ENCODE peak calls at places on chromosomes 12 and 14, in four cellular contexts. One of them, this sample, is unnamed.

GRCh38 chr12:89016970-89017778 is 335.1 kb downstream of the DUSP6 start:
- DNase-seq in mammary epithelial cell: peak; percentile 74
- DNase-seq in AG09309: no peak
- DNase-seq in breast epithelium: no peak
- DNase-seq in this sample: peak; percentile 66

GRCh38 chr14:34310724-34311123 is 151.3 kb downstream of the SPTSSA start:
- DNase-seq in mammary epithelial cell: no peak
- DNase-seq in AG09309: no peak
- DNase-seq in breast epithelium: no peak
- DNase-seq in this sample: no peak

GRCh38 chr14:58574623-58575022 is 63.1 kb upstream of the DACT1 start:
- DNase-seq in mammary epithelial cell: no peak
- DNase-seq in AG09309: no peak
- DNase-seq in breast epithelium: no peak
- DNase-seq in this sample: no peak

GRCh38 chr14:88422919-88423318 is 37.5 kb downstream of the SPATA7 start:
- DNase-seq in mammary epithelial cell: peak; percentile 85
- DNase-seq in AG09309: peak; percentile 55
- DNase-seq in breast epithelium: no peak
- DNase-seq in this sample: no peak

GRCh38 chr12:94603434-94604068 is 46.8 kb downstream of the TMCC3 start:
- DNase-seq in mammary epithelial cell: no peak
- DNase-seq in AG09309: no peak
- DNase-seq in breast epithelium: no peak
- DNase-seq in this sample: no peak

GRCh38 chr12:575948-576612 is 87.2 kb downstream of the NINJ2 start:
- DNase-seq in mammary epithelial cell: peak; percentile 64
- DNase-seq in AG09309: no peak
- DNase-seq in breast epithelium: no peak
- DNase-seq in this sample: peak; percentile 89

GRCh38 chr12:72057330-72057911 is 118.8 kb downstream of the TPH2 start:
- DNase-seq in mammary epithelial cell: peak; percentile 78
- DNase-seq in AG09309: no peak
- DNase-seq in breast epithelium: no peak
- DNase-seq in this sample: no peak

GRCh38 chr12:47905313-47905730 is 528 bp upstream of the VDR start:
- DNase-seq in mammary epithelial cell: peak; percentile 82
- DNase-seq in AG09309: no peak
- DNase-seq in breast epithelium: peak; percentile 74
- DNase-seq in this sample: no peak

GRCh38 chr12:103821773-103822172 is 19.3 kb downstream of the NT5DC3 start:
- DNase-seq in mammary epithelial cell: no peak
- DNase-seq in AG09309: no peak
- DNase-seq in breast epithelium: no peak
- DNase-seq in this sample: no peak

GRCh38 chr14:30005114-30005698 is 77.6 kb upstream of the PRKD1 start:
- DNase-seq in mammary epithelial cell: peak; percentile 21
- DNase-seq in AG09309: peak; percentile 52
- DNase-seq in breast epithelium: no peak
- DNase-seq in this sample: no peak

GRCh38 chr12:14099994-14100393 is 118.6 kb upstream of the GRIN2B start:
- DNase-seq in mammary epithelial cell: no peak
- DNase-seq in AG09309: no peak
- DNase-seq in breast epithelium: no peak
- DNase-seq in this sample: no peak

GRCh38 chr12:28578361-28578760 is 388.1 kb downstream of the CCDC91 start:
- DNase-seq in mammary epithelial cell: no peak
- DNase-seq in AG09309: no peak
- DNase-seq in breast epithelium: no peak
- DNase-seq in this sample: no peak

GRCh38 chr14:75458305-75458704 is 30.5 kb downstream of the JDP2 start:
- DNase-seq in mammary epithelial cell: no peak
- DNase-seq in AG09309: no peak
- DNase-seq in breast epithelium: no peak
- DNase-seq in this sample: no peak

GRCh38 chr12:46450279-46450748 is 77.7 kb upstream of the SLC38A2 start:
- DNase-seq in mammary epithelial cell: peak; percentile 32
- DNase-seq in AG09309: no peak
- DNase-seq in breast epithelium: peak; percentile 43
- DNase-seq in this sample: no peak

GRCh38 chr14:74634481-74634880 is 22.4 kb upstream of the LTBP2 start:
- DNase-seq in mammary epithelial cell: no peak
- DNase-seq in AG09309: no peak
- DNase-seq in breast epithelium: no peak
- DNase-seq in this sample: no peak

GRCh38 chr12:80218925-80219714 is 119.8 kb downstream of the OTOGL start:
- DNase-seq in mammary epithelial cell: no peak
- DNase-seq in AG09309: no peak
- DNase-seq in breast epithelium: no peak
- DNase-seq in this sample: no peak

GRCh38 chr12:122309564-122310121 is 43.3 kb upstream of the VPS33A start:
- DNase-seq in mammary epithelial cell: no peak
- DNase-seq in AG09309: no peak
- DNase-seq in breast epithelium: no peak
- DNase-seq in this sample: no peak

GRCh38 chr14:63078606-63079005 is 33.3 kb upstream of the KCNH5 start:
- DNase-seq in mammary epithelial cell: no peak
- DNase-seq in AG09309: no peak
- DNase-seq in breast epithelium: no peak
- DNase-seq in this sample: no peak

GRCh38 chr14:61508526-61508925 is 186.8 kb upstream of the HIF1A start:
- DNase-seq in mammary epithelial cell: no peak
- DNase-seq in AG09309: no peak
- DNase-seq in breast epithelium: no peak
- DNase-seq in this sample: no peak

GRCh38 chr12:75361408-75361807 is 26.9 kb downstream of the GLIPR1L1 start:
- DNase-seq in mammary epithelial cell: no peak
- DNase-seq in AG09309: no peak
- DNase-seq in breast epithelium: no peak
- DNase-seq in this sample: no peak

GRCh38 chr12:78938341-78939084 is 73.9 kb downstream of the SYT1 start:
- DNase-seq in mammary epithelial cell: no peak
- DNase-seq in AG09309: no peak
- DNase-seq in breast epithelium: no peak
- DNase-seq in this sample: no peak

GRCh38 chr14:89540830-89541470 is 123.9 kb upstream of the FOXN3 start:
- DNase-seq in mammary epithelial cell: peak; percentile 2
- DNase-seq in AG09309: peak; percentile 73
- DNase-seq in breast epithelium: no peak
- DNase-seq in this sample: no peak

GRCh38 chr14:75132374-75133086 is 5.7 kb upstream of the NEK9 start:
- DNase-seq in mammary epithelial cell: peak; percentile 71
- DNase-seq in AG09309: peak; percentile 46
- DNase-seq in breast epithelium: peak; percentile 51
- DNase-seq in this sample: no peak

GRCh38 chr12:32395031-32395430 is 4.3 kb upstream of the FGD4 start:
- DNase-seq in mammary epithelial cell: no peak
- DNase-seq in AG09309: no peak
- DNase-seq in breast epithelium: no peak
- DNase-seq in this sample: no peak

GRCh38 chr14:61186793-61187641 is 94.1 kb downstream of the TMEM30B start:
- DNase-seq in mammary epithelial cell: no peak
- DNase-seq in AG09309: no peak
- DNase-seq in breast epithelium: no peak
- DNase-seq in this sample: no peak

GRCh38 chr12:68878846-68879245 is 54.1 kb downstream of the CPM start:
- DNase-seq in mammary epithelial cell: no peak
- DNase-seq in AG09309: no peak
- DNase-seq in breast epithelium: no peak
- DNase-seq in this sample: no peak

GRCh38 chr14:102817942-102818940 is 41.0 kb downstream of the TRAF3 start:
- DNase-seq in mammary epithelial cell: peak; percentile 37
- DNase-seq in AG09309: peak; percentile 23
- DNase-seq in breast epithelium: no peak
- DNase-seq in this sample: no peak

GRCh38 chr12:122228092-122228491 is 2.2 kb upstream of the DIABLO start:
- DNase-seq in mammary epithelial cell: no peak
- DNase-seq in AG09309: no peak
- DNase-seq in breast epithelium: no peak
- DNase-seq in this sample: no peak

GRCh38 chr12:50597200-50598195 is 92.7 kb downstream of the DIP2B start:
- DNase-seq in mammary epithelial cell: peak; percentile 83
- DNase-seq in AG09309: no peak
- DNase-seq in breast epithelium: no peak
- DNase-seq in this sample: no peak

GRCh38 chr14:26992403-26993115 is 394.7 kb upstream of the NOVA1 start:
- DNase-seq in mammary epithelial cell: no peak
- DNase-seq in AG09309: no peak
- DNase-seq in breast epithelium: no peak
- DNase-seq in this sample: no peak

GRCh38 chr12:40015360-40015759 is 90.5 kb downstream of the SLC2A13 start:
- DNase-seq in mammary epithelial cell: peak; percentile 35
- DNase-seq in AG09309: no peak
- DNase-seq in breast epithelium: no peak
- DNase-seq in this sample: no peak

GRCh38 chr14:65184032-65184764 is 81.9 kb upstream of the MAX start:
- DNase-seq in mammary epithelial cell: peak; percentile 65
- DNase-seq in AG09309: no peak
- DNase-seq in breast epithelium: no peak
- DNase-seq in this sample: no peak

GRCh38 chr14:75861161-75861621 is 120.6 kb downstream of the TGFB3 start:
- DNase-seq in mammary epithelial cell: peak; percentile 84
- DNase-seq in AG09309: peak; percentile 65
- DNase-seq in breast epithelium: no peak
- DNase-seq in this sample: no peak

GRCh38 chr12:110536834-110537604 is 34.9 kb downstream of the RAD9B start:
- DNase-seq in mammary epithelial cell: peak; percentile 79
- DNase-seq in AG09309: no peak
- DNase-seq in breast epithelium: no peak
- DNase-seq in this sample: no peak

GRCh38 chr12:23756416-23756815 is 193.1 kb downstream of the SOX5 start:
- DNase-seq in mammary epithelial cell: no peak
- DNase-seq in AG09309: no peak
- DNase-seq in breast epithelium: no peak
- DNase-seq in this sample: no peak

GRCh38 chr14:91253795-91254323 is 9.4 kb upstream of the GPR68 start:
- DNase-seq in mammary epithelial cell: no peak
- DNase-seq in AG09309: no peak
- DNase-seq in breast epithelium: no peak
- DNase-seq in this sample: no peak

GRCh38 chr14:91254456-91254855 is 10.0 kb upstream of the GPR68 start:
- DNase-seq in mammary epithelial cell: no peak
- DNase-seq in AG09309: no peak
- DNase-seq in breast epithelium: no peak
- DNase-seq in this sample: no peak

GRCh38 chr14:91255820-91256219 is 11.3 kb upstream of the GPR68 start:
- DNase-seq in mammary epithelial cell: no peak
- DNase-seq in AG09309: no peak
- DNase-seq in breast epithelium: no peak
- DNase-seq in this sample: no peak

GRCh38 chr14:91256661-91257060 is 12.2 kb upstream of the GPR68 start:
- DNase-seq in mammary epithelial cell: no peak
- DNase-seq in AG09309: no peak
- DNase-seq in breast epithelium: no peak
- DNase-seq in this sample: no peak

GRCh38 chr14:91255026-91255695 is 10.7 kb upstream of the GPR68 start:
- DNase-seq in mammary epithelial cell: no peak
- DNase-seq in AG09309: no peak
- DNase-seq in breast epithelium: no peak
- DNase-seq in this sample: no peak
- TF ChIP-seq CTCF in mammary epithelial cell: no peak
- TF ChIP-seq CTCF in AG09309: no peak
- TF ChIP-seq CTCF in breast epithelium: no peak
- TF ChIP-seq CTCF in this sample: no peak

GRCh38 chr12:52296572-52297215 is 5.4 kb upstream of the KRT81 start:
- DNase-seq in mammary epithelial cell: no peak
- DNase-seq in AG09309: no peak
- DNase-seq in breast epithelium: no peak
- DNase-seq in this sample: no peak

GRCh38 chr12:52293926-52294325 is 2.6 kb upstream of the KRT81 start:
- DNase-seq in mammary epithelial cell: no peak
- DNase-seq in AG09309: no peak
- DNase-seq in breast epithelium: no peak
- DNase-seq in this sample: no peak

GRCh38 chr12:52294803-52295202 is 3.5 kb upstream of the KRT81 start:
- DNase-seq in mammary epithelial cell: no peak
- DNase-seq in AG09309: no peak
- DNase-seq in breast epithelium: no peak
- DNase-seq in this sample: no peak

GRCh38 chr12:52295663-52296062 is 4.3 kb upstream of the KRT81 start:
- DNase-seq in mammary epithelial cell: peak; percentile 69
- DNase-seq in AG09309: no peak
- DNase-seq in breast epithelium: no peak
- DNase-seq in this sample: no peak

GRCh38 chr12:52291267-52291935 is at the start of gene KRT81:
- DNase-seq in mammary epithelial cell: no peak
- DNase-seq in AG09309: no peak
- DNase-seq in breast epithelium: no peak
- DNase-seq in this sample: peak; percentile 31
- TF ChIP-seq CTCF in mammary epithelial cell: no peak
- TF ChIP-seq CTCF in AG09309: no peak
- TF ChIP-seq CTCF in breast epithelium: no peak
- TF ChIP-seq CTCF in this sample: no peak

GRCh38 chr14:99717682-99718013 is 33.5 kb downstream of the CYP46A1 start:
- DNase-seq in mammary epithelial cell: no peak
- DNase-seq in AG09309: no peak
- DNase-seq in breast epithelium: peak; percentile 10
- DNase-seq in this sample: peak; percentile 37
- TF ChIP-seq CTCF in mammary epithelial cell: no peak
- TF ChIP-seq CTCF in AG09309: no peak
- TF ChIP-seq CTCF in breast epithelium: no peak
- TF ChIP-seq CTCF in this sample: no peak

GRCh38 chr12:52428121-52428520 is 6.0 kb downstream of the KRT75 start:
- DNase-seq in mammary epithelial cell: no peak
- DNase-seq in AG09309: no peak
- DNase-seq in breast epithelium: no peak
- DNase-seq in this sample: no peak
- TF ChIP-seq CTCF in mammary epithelial cell: no peak
- TF ChIP-seq CTCF in AG09309: no peak
- TF ChIP-seq CTCF in breast epithelium: no peak
- TF ChIP-seq CTCF in this sample: no peak

GRCh38 chr12:106767206-106767605 is 7.3 kb upstream of the RIC8B start:
- DNase-seq in mammary epithelial cell: no peak
- DNase-seq in AG09309: no peak
- DNase-seq in breast epithelium: no peak
- DNase-seq in this sample: no peak

GRCh38 chr12:106766393-106766826 is 8.1 kb upstream of the RIC8B start:
- DNase-seq in mammary epithelial cell: no peak
- DNase-seq in AG09309: no peak
- DNase-seq in breast epithelium: no peak
- DNase-seq in this sample: no peak

GRCh38 chr12:106769078-106769477 is 5.4 kb upstream of the RIC8B start:
- DNase-seq in mammary epithelial cell: no peak
- DNase-seq in AG09309: no peak
- DNase-seq in breast epithelium: no peak
- DNase-seq in this sample: no peak

GRCh38 chr12:106767954-106768501 is 6.5 kb upstream of the RIC8B start:
- DNase-seq in mammary epithelial cell: no peak
- DNase-seq in AG09309: no peak
- DNase-seq in breast epithelium: no peak
- DNase-seq in this sample: no peak

GRCh38 chr12:106764738-106765137 is 9.7 kb upstream of the RIC8B start:
- DNase-seq in mammary epithelial cell: no peak
- DNase-seq in AG09309: no peak
- DNase-seq in breast epithelium: no peak
- DNase-seq in this sample: no peak
- TF ChIP-seq CTCF in mammary epithelial cell: no peak
- TF ChIP-seq CTCF in AG09309: no peak
- TF ChIP-seq CTCF in breast epithelium: no peak
- TF ChIP-seq CTCF in this sample: no peak